ENCODE peak calls at places on chromosomes 6 and 20, in four cellular contexts. L is SW480, U is T-helper 17 cell, B is nephron progenitor cell. Z is an unnamed sample.

GRCh38 chr20:868279-868678 is 34.8 kb downstream of the FAM110A start:
- DNase-seq in L (no peak), U (no peak), B (no peak), Z (no peak)

GRCh38 chr6:136158398-136158797 is 91.7 kb downstream of the MTFR2 start:
- DNase-seq in L (no peak), U (no peak), B (no peak), Z (no peak)

GRCh38 chr6:352896-353470 is 38.6 kb upstream of the IRF4 start:
- DNase-seq in L (no peak), U (no peak), B (no peak), Z (no peak)

GRCh38 chr6:57432162-57432561 is 114.7 kb downstream of the PRIM2 start:
- DNase-seq in L (no peak), U (no peak), B (no peak), Z (no peak)

GRCh38 chr20:26167499-26167898 is 470.8 kb upstream of the ZNF337 start:
- DNase-seq in L (no peak), U (no peak), B (no peak), Z (no peak)

GRCh38 chr20:41050361-41051019 is 21.9 kb downstream of the TOP1 start:
- DNase-seq in L (no peak), U (no peak), B (no peak), Z (no peak)

GRCh38 chr6:79111549-79111948 is 33.5 kb upstream of the PHIP start:
- DNase-seq in L (no peak), U (no peak), B (no peak), Z (no peak)

GRCh38 chr6:107116328-107116892 is 1.1 kb upstream of the BEND3 start:
- DNase-seq in L (peak), U (no peak), B (peak), Z (peak)

GRCh38 chr6:99276747-99277146 is 72.7 kb downstream of the FAXC start:
- DNase-seq in L (no peak), U (no peak), B (no peak), Z (no peak)

GRCh38 chr6:134347916-134348805 is 30.2 kb upstream of the SGK1 start:
- DNase-seq in L (no peak), U (no peak), B (no peak), Z (no peak)

GRCh38 chr6:137491478-137491877 is 2.7 kb downstream of the OLIG3 start:
- DNase-seq in L (no peak), U (no peak), B (no peak), Z (no peak)

GRCh38 chr6:10431423-10432164 is 16.7 kb upstream of the TFAP2A start:
- DNase-seq in L (no peak), U (no peak), B (no peak), Z (no peak)

GRCh38 chr6:27644528-27644927 is 171.6 kb upstream of the ZNF184 start:
- DNase-seq in L (no peak), U (no peak), B (no peak), Z (no peak)

GRCh38 chr20:49595346-49595745 is 27.4 kb upstream of the PTGIS start:
- DNase-seq in L (no peak), U (no peak), B (no peak), Z (no peak)

GRCh38 chr6:109279628-109280027 is 102.6 kb downstream of the CD164 start:
- DNase-seq in L (no peak), U (no peak), B (no peak), Z (no peak)

GRCh38 chr20:62860391-62860923 is 1.2 kb downstream of the TCFL5 start:
- DNase-seq in L (peak), U (no peak), B (no peak), Z (no peak)

GRCh38 chr6:144158133-144158532 is 7.8 kb downstream of the STX11 start:
- DNase-seq in L (peak), U (no peak), B (no peak), Z (no peak)

GRCh38 chr6:21679761-21680265 is 86.3 kb downstream of the SOX4 start:
- DNase-seq in L (no peak), U (no peak), B (no peak), Z (no peak)

GRCh38 chr20:33132858-33133615 is 34.9 kb upstream of the BPIFA2 start:
- DNase-seq in L (no peak), U (no peak), B (peak), Z (no peak)

GRCh38 chr6:129370268-129370916 is 339.6 kb downstream of the ARHGAP18 start:
- DNase-seq in L (peak), U (no peak), B (peak), Z (peak)

GRCh38 chr20:6714202-6714800 is 53.2 kb upstream of the BMP2 start:
- DNase-seq in L (peak), U (no peak), B (no peak), Z (no peak)

GRCh38 chr20:23959054-23959453 is 29.5 kb downstream of the GGTLC1 start:
- DNase-seq in L (no peak), U (no peak), B (no peak), Z (no peak)

GRCh38 chr6:71419954-71420692 is 131.5 kb downstream of the OGFRL1 start:
- DNase-seq in L (no peak), U (no peak), B (peak), Z (peak)

GRCh38 chr6:116557863-116558262 is 4.3 kb downstream of the CALHM4 start:
- DNase-seq in L (no peak), U (no peak), B (no peak), Z (no peak)

GRCh38 chr20:38208088-38208487 is 43.0 kb upstream of the TGM2 start:
- DNase-seq in L (no peak), U (no peak), B (no peak), Z (no peak)

GRCh38 chr20:59412896-59413295 is 112.5 kb downstream of the EDN3 start:
- DNase-seq in L (peak), U (no peak), B (no peak), Z (no peak)

GRCh38 chr6:28212510-28213212 is 12.4 kb upstream of the ZSCAN9 start:
- DNase-seq in L (peak), U (no peak), B (peak), Z (peak)

GRCh38 chr6:128841518-128841917 is 41.4 kb upstream of the LAMA2 start:
- DNase-seq in L (no peak), U (no peak), B (no peak), Z (no peak)

GRCh38 chr6:129110687-129111343 is 227.9 kb downstream of the LAMA2 start:
- DNase-seq in L (no peak), U (no peak), B (no peak), Z (no peak)

Z was measured in BE2C.